ENCODE peak calls at places on chromosomes 3 and 15, in nine cellular contexts. I is body of pancreas, W is endothelial cell of umbilical vein, U is ovary, A is esophagus muscularis mucosa, B is HCT116, F is uterus, T is A549, X is NB4. R is an unnamed sample.

GRCh38 chr3:107644631-107645030 is 121.9 kb downstream of the BBX start:
- DNase-seq in X (no peak), T (no peak), I (no peak), U (no peak), B (no peak), F (no peak), W (peak), A (no peak), R (no peak)

GRCh38 chr3:81871358-81872152 is 110.1 kb upstream of the GBE1 start:
- DNase-seq in A (no peak), I (no peak), T (no peak), B (no peak), U (no peak), X (peak), W (no peak), F (no peak), R (no peak)

GRCh38 chr3:40476478-40477470 is at the start of gene ZNF619:
- DNase-seq in F (peak), B (peak), A (peak), W (peak), U (peak), X (peak), I (peak), T (peak), R (peak)

GRCh38 chr3:141122455-141123030 is 71.4 kb downstream of the SPSB4 start:
- DNase-seq in F (no peak), A (peak), I (no peak), X (no peak), W (no peak), U (no peak), B (no peak), T (no peak), R (no peak)

GRCh38 chr3:127953636-127954035 is 38.6 kb downstream of the KBTBD12 start:
- DNase-seq in B (no peak), U (no peak), X (no peak), I (no peak), T (no peak), W (no peak), A (no peak), F (no peak), R (no peak)

GRCh38 chr3:50506169-50506568 is 2.7 kb upstream of the CACNA2D2 start:
- DNase-seq in U (no peak), I (no peak), T (no peak), W (no peak), B (no peak), A (no peak), F (no peak), X (no peak), R (no peak)

GRCh38 chr3:23889401-23889800 is 27.4 kb downstream of the NKIRAS1 start:
- DNase-seq in T (no peak), X (no peak), U (no peak), W (no peak), B (no peak), A (no peak), F (no peak), I (no peak), R (no peak)

GRCh38 chr3:88031543-88032148 is 27.2 kb downstream of the CGGBP1 start:
- DNase-seq in I (no peak), W (peak), X (peak), B (no peak), T (no peak), A (no peak), U (no peak), F (no peak), R (no peak)

GRCh38 chr3:58052373-58053273 is 44.4 kb downstream of the FLNB start:
- DNase-seq in T (peak), U (peak), F (peak), W (peak), I (peak), X (peak), A (peak), B (peak), R (peak)

GRCh38 chr3:106711650-106712049 is 665.6 kb upstream of the CCDC54 start:
- DNase-seq in T (no peak), B (no peak), I (no peak), X (no peak), W (no peak), A (no peak), U (no peak), F (no peak), R (no peak)

GRCh38 chr15:65902373-65902772 is 33.1 kb downstream of the RAB11A start:
- DNase-seq in T (peak), A (peak), U (no peak), B (peak), X (peak), W (peak), F (peak), I (no peak), R (peak)

GRCh38 chr3:127770671-127771370 is 51.5 kb downstream of the MGLL start:
- DNase-seq in T (no peak), X (peak), U (no peak), I (no peak), B (no peak), F (no peak), A (no peak), W (no peak), R (no peak)

GRCh38 chr3:5309181-5309580 is 121.7 kb downstream of the EDEM1 start:
- DNase-seq in T (no peak), F (no peak), U (no peak), X (no peak), A (no peak), I (no peak), W (no peak), B (no peak), R (no peak)

GRCh38 chr3:129166579-129167332 is 5.9 kb upstream of the ISY1 start:
- DNase-seq in T (no peak), F (no peak), U (no peak), W (no peak), A (no peak), X (no peak), I (no peak), B (no peak), R (no peak)

GRCh38 chr15:39720721-39721611 is 61.7 kb downstream of the FSIP1 start:
- DNase-seq in A (no peak), B (no peak), I (no peak), W (no peak), F (no peak), T (no peak), U (no peak), X (no peak), R (no peak)

GRCh38 chr3:161395115-161395514 is 23.8 kb upstream of the SPTSSB start:
- DNase-seq in T (no peak), A (no peak), I (no peak), W (no peak), F (no peak), U (no peak), X (no peak), B (no peak), R (no peak)

GRCh38 chr3:111218615-111219014 is 147.0 kb downstream of the NECTIN3 start:
- DNase-seq in X (no peak), I (no peak), U (no peak), T (no peak), A (no peak), W (no peak), B (no peak), F (no peak), R (no peak)

GRCh38 chr15:60507596-60508424 is 28.9 kb upstream of the ICE2 start:
- DNase-seq in T (peak), X (peak), U (no peak), A (no peak), F (peak), W (peak), I (peak), B (peak), R (no peak)

GRCh38 chr15:100338971-100339444 is 2.8 kb downstream of the ADAMTS17 start:
- DNase-seq in I (peak), W (peak), U (peak), B (peak), A (peak), T (peak), X (peak), F (peak), R (peak)

GRCh38 chr3:47910777-47911440 is 105.3 kb downstream of the MAP4 start:
- DNase-seq in U (no peak), X (no peak), I (no peak), F (no peak), A (no peak), B (peak), T (peak), W (peak), R (no peak)

GRCh38 chr15:96535148-96535547 is 204.6 kb downstream of the NR2F2 start:
- DNase-seq in W (no peak), X (no peak), T (no peak), F (no peak), A (no peak), B (no peak), U (no peak), I (no peak), R (no peak)

GRCh38 chr15:64985382-64986033 is 4.2 kb downstream of the SPG21 start:
- DNase-seq in B (no peak), W (peak), F (no peak), T (peak), X (peak), U (no peak), A (no peak), I (no peak), R (no peak)

GRCh38 chr15:50096158-50096821 is 22.7 kb downstream of the ATP8B4 start:
- DNase-seq in W (no peak), T (no peak), F (no peak), B (no peak), U (no peak), X (peak), I (no peak), A (no peak), R (no peak)

GRCh38 chr3:50274371-50275104 is 4.3 kb upstream of the LSMEM2 start:
- DNase-seq in F (peak), A (no peak), U (peak), T (peak), W (peak), B (no peak), X (peak), I (peak), R (peak)

GRCh38 chr15:27183182-27183581 is 212.2 kb downstream of the GABRG3 start:
- DNase-seq in B (no peak), X (no peak), W (no peak), I (no peak), T (no peak), F (no peak), A (no peak), U (no peak), R (no peak)

GRCh38 chr3:8638994-8639393 is 5.6 kb downstream of the SSUH2 start:
- DNase-seq in B (no peak), W (no peak), A (no peak), U (no peak), T (no peak), X (no peak), I (no peak), F (peak), R (no peak)

GRCh38 chr3:32374788-32375595 is 16.7 kb upstream of the CMTM7 start:
- DNase-seq in U (no peak), B (peak), A (no peak), X (peak), W (peak), T (peak), F (peak), I (peak), R (peak)

GRCh38 chr3:69306239-69307185 is 79.4 kb downstream of the FRMD4B start:
- DNase-seq in F (peak), B (peak), T (peak), X (peak), A (no peak), W (peak), I (peak), U (peak), R (peak)

GRCh38 chr3:183907176-183907575 is 22.5 kb upstream of the PARL start:
- DNase-seq in F (no peak), B (no peak), X (no peak), A (no peak), I (no peak), U (no peak), T (no peak), W (no peak), R (no peak)

GRCh38 chr3:126036056-126036549 is 47.8 kb downstream of the SLC41A3 start:
- DNase-seq in A (peak), U (no peak), X (no peak), B (no peak), I (no peak), T (no peak), F (no peak), W (no peak), R (no peak)

GRCh38 chr3:63390831-63391230 is 112.7 kb downstream of the SYNPR start:
- DNase-seq in U (no peak), F (no peak), B (no peak), A (no peak), W (no peak), I (no peak), T (no peak), X (no peak), R (no peak)

GRCh38 chr3:150877303-150877702 is 27.9 kb downstream of the MINDY4B start:
- DNase-seq in T (no peak), B (no peak), I (no peak), A (no peak), W (no peak), X (no peak), U (no peak), F (no peak), R (no peak)

GRCh38 chr3:46371802-46372340 is 1.1 kb downstream of the CCR5 start:
- DNase-seq in X (no peak), B (no peak), T (no peak), I (no peak), U (no peak), W (no peak), A (no peak), F (no peak), R (no peak)

GRCh38 chr15:73026496-73027054 is 25.7 kb upstream of the NEO1 start:
- DNase-seq in F (no peak), U (no peak), I (no peak), X (no peak), W (no peak), A (no peak), B (no peak), T (no peak), R (no peak)

GRCh38 chr3:170454468-170454867 is 35.8 kb downstream of the CLDN11 start:
- DNase-seq in I (no peak), A (no peak), T (no peak), F (no peak), W (peak), X (no peak), U (no peak), B (no peak), R (no peak)

GRCh38 chr3:159616234-159616825 is 372.3 kb upstream of the IL12A start:
- DNase-seq in A (no peak), X (no peak), F (peak), T (peak), B (no peak), U (no peak), W (peak), I (no peak), R (no peak)

GRCh38 chr3:17747890-17748247 is 5.4 kb upstream of the TBC1D5 start:
- DNase-seq in W (no peak), X (no peak), A (no peak), U (no peak), T (no peak), F (no peak), I (no peak), B (no peak), R (no peak)
- TF ChIP-seq POLR2A in W (no peak), X (no peak), A (no peak), U (no peak), T (no peak), F (no peak), I (no peak), B (no peak), R (no peak)

DNA sequence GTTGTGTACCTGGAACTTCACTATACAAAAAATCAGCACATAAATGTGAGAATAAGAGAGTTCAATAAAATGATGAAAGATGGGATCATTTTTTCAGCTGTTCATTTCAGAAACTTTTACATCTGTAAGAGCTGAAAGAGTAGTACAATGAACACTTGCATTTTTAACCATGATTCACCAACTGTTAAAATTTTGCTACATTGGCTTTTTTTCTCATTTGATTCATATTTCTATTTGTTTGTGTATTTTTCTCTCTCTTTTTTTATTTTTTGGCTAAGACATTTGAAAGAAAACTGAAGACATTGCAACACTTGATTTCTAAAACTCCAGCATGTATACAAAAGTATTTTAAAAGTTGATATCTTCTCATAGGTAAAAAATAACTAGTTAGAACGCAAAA is 98.3 kb upstream of the CDIN1 start:
- DNase-seq in U (no peak), F (no peak), A (no peak), W (no peak), B (no peak), I (no peak), X (no peak), T (no peak), R (no peak)
- TF ChIP-seq POLR2A in U (no peak), F (no peak), A (no peak), W (no peak), B (no peak), I (no peak), X (no peak), T (no peak), R (no peak)

DNA sequence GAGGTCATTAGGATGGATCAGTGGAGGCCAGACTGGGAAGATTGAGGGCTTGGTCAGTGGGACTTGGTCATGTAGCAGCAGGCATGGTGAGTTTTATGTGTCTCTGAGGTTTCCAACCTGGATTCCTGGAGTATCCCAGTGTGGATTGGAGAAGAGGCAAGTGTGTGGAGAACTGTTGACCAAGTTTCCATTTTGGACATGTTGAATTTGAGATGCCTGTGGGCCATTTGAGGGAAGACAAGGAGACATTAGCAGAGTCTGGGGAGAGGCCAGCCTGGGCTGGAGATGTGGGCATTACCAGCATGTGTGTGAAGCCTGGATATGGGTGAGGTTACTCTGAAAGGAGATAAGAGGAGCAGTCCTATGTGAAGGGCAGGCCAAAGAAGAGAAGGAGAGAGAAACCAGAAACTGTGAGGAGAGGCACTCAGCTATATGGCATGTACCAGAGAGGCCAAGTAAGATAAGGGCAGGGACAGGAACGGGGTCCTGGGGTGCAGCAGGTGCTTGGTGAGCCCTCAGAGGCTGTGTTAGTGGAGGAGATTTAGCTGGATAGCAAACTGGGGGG is 4.3 kb downstream of the SLC25A38 start:
- DNase-seq in A (no peak), W (no peak), B (no peak), U (no peak), I (no peak), T (no peak), F (no peak), X (no peak), R (no peak)
- TF ChIP-seq POLR2A in A (no peak), W (no peak), B (no peak), U (no peak), I (no peak), T (no peak), F (no peak), X (no peak), R (no peak)

GRCh38 chr15:32029862-32030781 is at the start of gene CHRNA7:
- DNase-seq in I (peak), F (peak), X (peak), U (peak), B (peak), A (no peak), T (peak), W (peak), R (no peak)
- TF ChIP-seq POLR2A in I (peak), F (peak), X (no peak), U (no peak), B (peak), A (no peak), T (peak), W (no peak), R (no peak)

DNA sequence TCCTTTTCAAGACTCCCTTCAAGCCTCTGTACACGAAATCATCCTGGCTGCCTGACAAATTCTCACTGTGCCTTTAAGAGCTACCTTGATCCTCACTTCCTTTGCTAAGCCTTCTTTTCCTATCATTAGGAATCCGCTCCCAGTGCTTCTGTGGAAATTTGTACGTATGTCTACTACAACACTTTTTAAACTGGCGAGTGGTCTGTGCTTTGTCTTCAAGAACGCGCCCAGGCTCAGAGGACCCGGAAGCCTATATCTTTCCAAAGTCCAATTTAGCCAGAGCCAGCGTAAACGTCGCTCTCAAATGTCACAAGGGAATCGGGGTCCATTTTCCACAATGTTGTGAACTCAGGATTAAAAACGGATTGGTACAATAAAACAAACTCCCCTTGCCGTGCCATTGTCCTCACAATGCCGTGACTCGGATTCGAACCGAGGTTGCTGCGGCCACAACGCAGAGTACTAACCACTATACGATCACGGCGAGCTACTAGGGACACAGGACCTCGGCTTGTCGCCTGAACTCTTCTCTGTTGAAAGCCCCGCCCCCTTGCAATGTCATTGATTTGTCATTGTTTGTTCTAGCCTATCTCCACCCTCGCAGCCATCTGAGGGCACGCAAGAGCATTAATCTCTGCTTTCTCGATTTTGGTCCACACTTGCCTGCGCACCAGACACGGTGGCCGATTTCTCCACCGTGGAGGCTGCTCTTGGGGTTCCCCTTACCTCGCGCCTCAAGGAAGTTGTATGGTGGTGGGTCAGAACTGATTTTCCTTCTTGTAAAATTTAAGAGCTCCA is 12.4 kb upstream of the SHF start:
- DNase-seq in X (peak), A (peak), T (peak), W (peak), F (peak), I (peak), U (peak), B (peak), R (peak)
- TF ChIP-seq POLR2A in X (peak), A (peak), T (peak), W (peak), F (peak), I (peak), U (peak), B (peak), R (peak)

DNA sequence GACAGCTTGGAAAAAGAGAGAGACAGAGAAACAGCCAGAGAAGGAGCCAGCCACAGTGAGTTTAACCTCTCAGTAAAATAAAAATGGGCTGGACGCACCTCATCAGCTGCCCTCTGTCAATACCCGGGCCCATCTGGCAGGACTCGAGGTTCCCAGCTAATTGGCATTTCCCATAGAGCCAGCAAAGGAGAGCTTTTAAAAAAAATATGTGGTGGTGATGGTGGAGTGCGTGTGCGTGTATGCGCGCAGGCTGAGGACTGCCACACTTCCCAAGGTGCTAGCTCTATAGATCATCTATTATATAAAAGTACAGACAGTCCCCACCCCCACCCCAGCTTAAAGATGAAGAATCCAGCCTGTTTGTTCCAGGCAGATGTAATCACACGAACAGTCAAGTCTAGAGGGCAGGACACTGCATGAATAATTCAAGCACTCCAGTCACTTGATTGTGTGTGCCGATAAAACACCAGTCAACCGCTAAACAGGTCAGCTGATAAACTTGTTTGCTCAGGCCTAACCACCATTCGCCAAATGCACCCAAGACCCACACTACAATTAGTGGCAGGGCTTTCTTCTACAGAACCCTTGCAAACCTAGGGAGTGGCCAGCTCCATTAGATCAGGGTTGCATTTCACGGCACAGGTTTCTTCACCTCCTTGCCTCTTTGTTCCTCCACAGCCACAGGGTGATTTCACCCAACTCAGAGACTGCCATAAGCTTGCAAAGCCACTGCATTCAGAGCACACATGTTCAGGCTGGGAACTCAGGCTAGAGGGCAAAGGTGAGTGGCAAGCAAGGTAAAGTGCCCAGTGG is 5.9 kb downstream of the TLE3 start:
- DNase-seq in U (no peak), B (no peak), F (no peak), X (no peak), W (peak), A (no peak), I (no peak), T (no peak), R (no peak)
- TF ChIP-seq POLR2A in U (no peak), B (no peak), F (no peak), X (no peak), W (no peak), A (no peak), I (no peak), T (no peak), R (no peak)